ENCODE peak calls at places on chromosomes 13 and 19, in four cellular contexts. One of them, this sample, is unnamed.

GRCh38 chr19:28519950-28520861 is 692.7 kb downstream of the UQCRFS1 start:
- DNase-seq in cardiac fibroblast: no peak
- DNase-seq in Caco-2: no peak
- DNase-seq in GM23338: no peak
- DNase-seq in this sample: no peak

GRCh38 chr19:38409631-38410133 is 6.8 kb downstream of the FAM98C start:
- DNase-seq in Caco-2: no peak
- DNase-seq in cardiac fibroblast: peak; percentile 73
- DNase-seq in GM23338: no peak
- DNase-seq in this sample: no peak

GRCh38 chr13:102484329-102484728 is 82.5 kb upstream of the FGF14 start:
- DNase-seq in GM23338: peak; percentile 56
- DNase-seq in cardiac fibroblast: peak; percentile 3
- DNase-seq in Caco-2: peak; percentile 8
- DNase-seq in this sample: no peak

GRCh38 chr13:105778196-105778595 is 757.3 kb downstream of the EFNB2 start:
- DNase-seq in GM23338: no peak
- DNase-seq in cardiac fibroblast: peak; percentile 41
- DNase-seq in Caco-2: no peak
- DNase-seq in this sample: no peak

GRCh38 chr19:45016388-45017314 is 15.4 kb downstream of the RELB start:
- DNase-seq in GM23338: peak; percentile 92
- DNase-seq in Caco-2: peak; percentile 88
- DNase-seq in cardiac fibroblast: peak; percentile 85
- DNase-seq in this sample: peak; percentile 97

GRCh38 chr13:72221276-72221962 is 354.4 kb upstream of the DACH1 start:
- DNase-seq in GM23338: peak; percentile 86
- DNase-seq in cardiac fibroblast: peak; percentile 2
- DNase-seq in Caco-2: peak; percentile 69
- DNase-seq in this sample: peak; percentile 27

GRCh38 chr13:33953781-33954180 is 135.8 kb downstream of the RFC3 start:
- DNase-seq in GM23338: no peak
- DNase-seq in cardiac fibroblast: peak; percentile 17
- DNase-seq in Caco-2: no peak
- DNase-seq in this sample: no peak

GRCh38 chr13:34884366-34884765 is 57.7 kb upstream of the NBEA start:
- DNase-seq in Caco-2: no peak
- DNase-seq in GM23338: no peak
- DNase-seq in cardiac fibroblast: no peak
- DNase-seq in this sample: no peak

GRCh38 chr13:24071423-24072075 is 89.0 kb upstream of the SPATA13 start:
- DNase-seq in GM23338: no peak
- DNase-seq in cardiac fibroblast: peak; percentile 63
- DNase-seq in Caco-2: no peak
- DNase-seq in this sample: no peak

GRCh38 chr19:57282011-57282636 is 1.8 kb downstream of the ZNF460 start:
- DNase-seq in GM23338: no peak
- DNase-seq in Caco-2: no peak
- DNase-seq in cardiac fibroblast: no peak
- DNase-seq in this sample: peak; percentile 51

GRCh38 chr19:56091066-56091490 is 30.0 kb downstream of the ZNF787 start:
- DNase-seq in Caco-2: no peak
- DNase-seq in cardiac fibroblast: peak; percentile 59
- DNase-seq in GM23338: no peak
- DNase-seq in this sample: no peak

GRCh38 chr19:2337329-2337707 is 8.8 kb downstream of the SPPL2B start:
- DNase-seq in cardiac fibroblast: peak; percentile 70
- DNase-seq in Caco-2: peak; percentile 77
- DNase-seq in GM23338: peak; percentile 89
- DNase-seq in this sample: no peak

GRCh38 chr19:3618144-3618810 is 8.3 kb downstream of the CACTIN start:
- DNase-seq in cardiac fibroblast: peak; percentile 60
- DNase-seq in GM23338: peak; percentile 79
- DNase-seq in Caco-2: peak; percentile 55
- DNase-seq in this sample: peak; percentile 85

GRCh38 chr13:110387451-110388140 is 80.5 kb downstream of the COL4A2 start:
- DNase-seq in GM23338: peak; percentile 62
- DNase-seq in Caco-2: no peak
- DNase-seq in cardiac fibroblast: peak; percentile 67
- DNase-seq in this sample: peak; percentile 25

GRCh38 chr19:3265432-3265831 is 41.0 kb downstream of the CELF5 start:
- DNase-seq in GM23338: no peak
- DNase-seq in Caco-2: no peak
- DNase-seq in cardiac fibroblast: no peak
- DNase-seq in this sample: no peak

GRCh38 chr13:31767175-31767900 is 28.0 kb downstream of the RXFP2 start:
- DNase-seq in cardiac fibroblast: peak; percentile 79
- DNase-seq in Caco-2: no peak
- DNase-seq in GM23338: no peak
- DNase-seq in this sample: no peak

GRCh38 chr13:24802074-24802473 is 38.1 kb downstream of the RNF17 start:
- DNase-seq in Caco-2: no peak
- DNase-seq in GM23338: no peak
- DNase-seq in cardiac fibroblast: no peak
- DNase-seq in this sample: no peak

GRCh38 chr13:70856706-70857105 is 748.5 kb upstream of the KLHL1 start:
- DNase-seq in cardiac fibroblast: no peak
- DNase-seq in Caco-2: peak; percentile 49
- DNase-seq in GM23338: no peak
- DNase-seq in this sample: no peak

GRCh38 chr19:14472202-14472961 is 2.8 kb downstream of the PTGER1 start:
- DNase-seq in Caco-2: peak; percentile 81
- DNase-seq in GM23338: peak; percentile 92
- DNase-seq in cardiac fibroblast: peak; percentile 61
- DNase-seq in this sample: peak; percentile 78

DNA sequence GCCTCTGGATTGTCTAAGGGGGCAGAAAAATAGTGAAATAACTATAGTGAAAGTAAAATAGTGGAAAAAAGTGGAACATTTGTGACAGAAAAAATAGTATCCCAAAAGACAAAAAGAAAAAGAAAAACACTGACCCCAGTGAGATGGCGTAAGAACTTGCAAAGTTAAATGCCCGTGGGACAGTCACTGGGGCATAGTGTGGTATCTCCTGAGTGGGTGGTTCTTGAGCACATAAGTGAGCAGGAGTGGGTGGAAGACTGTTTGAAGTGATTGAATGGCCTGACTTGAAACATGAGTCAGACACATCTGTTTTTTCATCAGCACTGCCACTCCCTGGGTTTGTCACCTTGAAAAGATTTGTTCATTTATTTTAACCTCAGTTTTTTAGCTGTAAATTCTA is 2.5 kb downstream of the ZNF430 start:
- DNase-seq in Caco-2: no peak
- DNase-seq in GM23338: no peak
- DNase-seq in cardiac fibroblast: peak; percentile 49
- DNase-seq in this sample: peak; percentile 34
- H3K4me3 ChIP-seq in Caco-2: no peak overlapping the region
- H3K4me3 ChIP-seq in GM23338: peak overlapping the region; percentile 91
- H3K4me3 ChIP-seq in cardiac fibroblast: no peak overlapping the region
- H3K4me3 ChIP-seq in this sample: no peak overlapping the region

GRCh38 chr13:100396771-100397170 is 191.8 kb downstream of the GGACT start:
- DNase-seq in Caco-2: no peak
- DNase-seq in GM23338: peak; percentile 75
- DNase-seq in cardiac fibroblast: no peak
- DNase-seq in this sample: no peak
- TF ChIP-seq CTCF in Caco-2: no peak
- TF ChIP-seq CTCF in GM23338: peak; percentile 55
- TF ChIP-seq CTCF in cardiac fibroblast: no peak
- TF ChIP-seq CTCF in this sample: no peak

GRCh38 chr13:49641810-49642291 is 13.5 kb downstream of the ARL11 start:
- DNase-seq in Caco-2: no peak
- DNase-seq in GM23338: no peak
- DNase-seq in cardiac fibroblast: peak; percentile 93
- DNase-seq in this sample: no peak
- H3K4me3 ChIP-seq in Caco-2: no peak overlapping the region
- H3K4me3 ChIP-seq in GM23338: no peak overlapping the region
- H3K4me3 ChIP-seq in cardiac fibroblast: no peak overlapping the region
- H3K4me3 ChIP-seq in this sample: no peak overlapping the region

GRCh38 chr13:30766957-30767603 is 31.7 kb downstream of the ALOX5AP start:
- DNase-seq in GM23338: no peak
- DNase-seq in Caco-2: peak; percentile 48
- DNase-seq in cardiac fibroblast: no peak
- DNase-seq in this sample: peak; percentile 58
- TF ChIP-seq CTCF in GM23338: no peak
- TF ChIP-seq CTCF in Caco-2: no peak
- TF ChIP-seq CTCF in cardiac fibroblast: no peak
- TF ChIP-seq CTCF in this sample: no peak

DNA sequence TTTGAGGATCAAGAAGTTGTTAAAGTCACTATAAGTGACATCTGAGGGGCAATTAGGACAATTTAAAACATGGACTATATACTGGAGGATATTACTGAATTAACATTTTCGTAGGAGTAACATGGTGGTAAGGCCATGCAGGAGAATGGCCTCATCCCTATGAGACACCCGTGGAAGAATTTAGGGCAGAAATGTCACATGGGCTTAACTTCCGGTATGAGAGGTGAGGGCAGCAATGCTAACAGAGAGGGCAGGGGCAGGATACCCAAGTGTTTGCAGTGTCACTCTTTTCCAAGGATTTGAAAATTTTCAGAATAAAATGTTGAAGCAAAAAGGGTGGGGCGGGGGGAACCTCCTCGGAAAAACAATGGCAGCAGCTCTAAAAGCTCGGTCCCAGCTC is 23.6 kb downstream of the RANBP3 start:
- DNase-seq in cardiac fibroblast: no peak
- DNase-seq in Caco-2: no peak
- DNase-seq in GM23338: no peak
- DNase-seq in this sample: no peak
- H3K4me3 ChIP-seq in cardiac fibroblast: no peak overlapping the region
- H3K4me3 ChIP-seq in Caco-2: no peak overlapping the region
- H3K4me3 ChIP-seq in GM23338: peak overlapping the region; percentile 23
- H3K4me3 ChIP-seq in this sample: no peak overlapping the region

GRCh38 chr19:12117203-12117970 is 22.8 kb downstream of the ZNF20 start:
- DNase-seq in GM23338: peak; percentile 51
- DNase-seq in cardiac fibroblast: no peak
- DNase-seq in Caco-2: no peak
- DNase-seq in this sample: no peak
- TF ChIP-seq CTCF in GM23338: peak; percentile 28
- TF ChIP-seq CTCF in cardiac fibroblast: no peak
- TF ChIP-seq CTCF in Caco-2: no peak
- TF ChIP-seq CTCF in this sample: no peak

GRCh38 chr19:40614595-40615411 is 13.6 kb downstream of the LTBP4 start:
- DNase-seq in GM23338: peak; percentile 96
- DNase-seq in cardiac fibroblast: peak; percentile 98
- DNase-seq in Caco-2: peak; percentile 90
- DNase-seq in this sample: peak; percentile 62
- H3K4me3 ChIP-seq in GM23338: peak overlapping the region; percentile 96
- H3K4me3 ChIP-seq in cardiac fibroblast: peak overlapping the region; percentile 86
- H3K4me3 ChIP-seq in Caco-2: peak overlapping the region; percentile 71
- H3K4me3 ChIP-seq in this sample: peak overlapping the region; percentile 79

GRCh38 chr19:13085673-13086072 is 17.0 kb downstream of the LYL1 start:
- DNase-seq in GM23338: no peak
- DNase-seq in cardiac fibroblast: no peak
- DNase-seq in Caco-2: no peak
- DNase-seq in this sample: no peak

GRCh38 chr19:13079542-13079986 is 23.1 kb downstream of the LYL1 start:
- DNase-seq in GM23338: no peak
- DNase-seq in Caco-2: no peak
- DNase-seq in cardiac fibroblast: peak; percentile 64
- DNase-seq in this sample: no peak

GRCh38 chr19:13083627-13084026 is 19.0 kb downstream of the LYL1 start:
- DNase-seq in cardiac fibroblast: no peak
- DNase-seq in Caco-2: no peak
- DNase-seq in GM23338: no peak
- DNase-seq in this sample: no peak

GRCh38 chr19:13083008-13083404 is 19.7 kb downstream of the LYL1 start:
- DNase-seq in cardiac fibroblast: no peak
- DNase-seq in Caco-2: no peak
- DNase-seq in GM23338: no peak
- DNase-seq in this sample: no peak

GRCh38 chr19:13082192-13083007 is 20.3 kb downstream of the LYL1 start:
- DNase-seq in cardiac fibroblast: peak; percentile 55
- DNase-seq in GM23338: peak; percentile 74
- DNase-seq in Caco-2: peak; percentile 59
- DNase-seq in this sample: no peak
- TF ChIP-seq CTCF in cardiac fibroblast: peak; percentile 9
- TF ChIP-seq CTCF in GM23338: peak; percentile 49
- TF ChIP-seq CTCF in Caco-2: peak; percentile 29
- TF ChIP-seq CTCF in this sample: peak; percentile 0